ENCODE peak calls at places on chromosomes 12 and 14, in seven cellular contexts. W, U, I, F, Y, Z and Q are unnamed samples.

GRCh38 chr14:81625343-81625742 is 91.7 kb upstream of the SEL1L start:
- DNase-seq in W (peak), U (no peak), I (no peak), F (no peak), Y (peak), Z (no peak), Q (no peak)

GRCh38 chr14:74905595-74906142 is 17.4 kb downstream of the RPS6KL1 start:
- DNase-seq in W (peak), U (peak), I (peak), F (peak), Y (peak), Z (peak), Q (peak)

GRCh38 chr12:95417372-95417771 is 56.6 kb upstream of the METAP2 start:
- DNase-seq in W (no peak), U (no peak), I (no peak), F (no peak), Y (no peak), Z (no peak), Q (no peak)

GRCh38 chr12:128823216-128823915 is 392 bp downstream of the SLC15A4 start:
- DNase-seq in W (no peak), U (no peak), I (peak), F (peak), Y (no peak), Z (no peak), Q (no peak)

GRCh38 chr14:23449314-23449713 is 13.9 kb upstream of the MYH7 start:
- DNase-seq in W (no peak), U (no peak), I (no peak), F (no peak), Y (no peak), Z (peak), Q (no peak)

GRCh38 chr12:121139301-121139700 is 6.6 kb downstream of the P2RX7 start:
- DNase-seq in W (no peak), U (no peak), I (no peak), F (no peak), Y (no peak), Z (no peak), Q (no peak)

GRCh38 chr12:49903700-49904423 is at the start of gene FAIM2:
- DNase-seq in W (no peak), U (peak), I (peak), F (no peak), Y (no peak), Z (peak), Q (peak)

GRCh38 chr12:130132831-130133635 is 29.2 kb upstream of the FZD10 start:
- DNase-seq in W (no peak), U (no peak), I (no peak), F (no peak), Y (no peak), Z (no peak), Q (no peak)

GRCh38 chr14:82879949-82880535 is 1346.4 kb upstream of the SEL1L start:
- DNase-seq in W (no peak), U (no peak), I (no peak), F (no peak), Y (no peak), Z (no peak), Q (no peak)

GRCh38 chr14:40003773-40004172 is 571.5 kb upstream of the FBXO33 start:
- DNase-seq in W (no peak), U (no peak), I (no peak), F (no peak), Y (no peak), Z (no peak), Q (no peak)

GRCh38 chr12:16086462-16086861 is 175.3 kb downstream of the DERA start:
- DNase-seq in W (no peak), U (no peak), I (no peak), F (no peak), Y (no peak), Z (no peak), Q (no peak)

GRCh38 chr14:49754570-49755097 is 13.3 kb upstream of the KLHDC2 start:
- DNase-seq in W (no peak), U (no peak), I (no peak), F (no peak), Y (no peak), Z (no peak), Q (no peak)

GRCh38 chr14:65226824-65227604 is 124.7 kb upstream of the MAX start:
- DNase-seq in W (no peak), U (no peak), I (no peak), F (no peak), Y (no peak), Z (no peak), Q (no peak)

GRCh38 chr12:95460901-95461300 is 13.1 kb upstream of the METAP2 start:
- DNase-seq in W (no peak), U (no peak), I (no peak), F (no peak), Y (no peak), Z (no peak), Q (no peak)

GRCh38 chr12:112705037-112705632 is 86.4 kb upstream of the RPH3A start:
- DNase-seq in W (no peak), U (no peak), I (no peak), F (no peak), Y (no peak), Z (no peak), Q (no peak)

GRCh38 chr12:42568952-42569916 is 20.3 kb downstream of the PRICKLE1 start:
- DNase-seq in W (peak), U (no peak), I (no peak), F (no peak), Y (peak), Z (no peak), Q (no peak)

GRCh38 chr14:68249534-68250517 is 430.2 kb downstream of the RAD51B start:
- DNase-seq in W (peak), U (no peak), I (no peak), F (no peak), Y (no peak), Z (no peak), Q (no peak)

GRCh38 chr14:33432407-33433023 is 493.8 kb downstream of the NPAS3 start:
- DNase-seq in W (no peak), U (no peak), I (no peak), F (no peak), Y (peak), Z (no peak), Q (no peak)

GRCh38 chr12:95547522-95548055 is 3.7 kb downstream of the USP44 start:
- DNase-seq in W (no peak), U (no peak), I (no peak), F (no peak), Y (peak), Z (no peak), Q (no peak)